ENCODE peak calls at places on chromosome 16, in eight cellular contexts. U is colonic mucosa; V is coronary artery; J is SK-N-SH; L is GM13976; R is GM20000; Q is HL-60; Y is CD4-positive, alpha-beta T cell. S is an unnamed sample.
A peak's percentile ranks its signal among the peaks of the same experiment; 100 is the strongest.

GRCh38 chr16:66988197-66988788 is at the start of gene CES4A:
- DNase-seq in R (no peak), U (no peak), L (no peak), V (no peak), J (no peak), Y (no peak), Q (no peak), S (no peak)

GRCh38 chr16:27646811-27647210 is 96.9 kb downstream of the KATNIP start:
- DNase-seq in Q (peak; percentile 54), L (no peak), U (no peak), Y (no peak), R (no peak), J (no peak), V (no peak), S (no peak)

GRCh38 chr16:59046335-59046734 is 312.2 kb upstream of the GOT2 start:
- DNase-seq in U (no peak), L (no peak), Y (no peak), J (no peak), V (no peak), R (no peak), Q (no peak), S (no peak)

GRCh38 chr16:85238233-85238647 is 126.0 kb upstream of the CIBAR2 start:
- DNase-seq in L (no peak), Q (no peak), R (no peak), V (peak; percentile 86), Y (no peak), J (peak; percentile 72), U (peak; percentile 61), S (no peak)

GRCh38 chr16:14284930-14285541 is 213.9 kb downstream of the MRTFB start:
- DNase-seq in U (no peak), R (peak; percentile 52), V (no peak), J (no peak), Y (no peak), L (no peak), Q (peak; percentile 45), S (no peak)

GRCh38 chr16:2950773-2951172 is 13.3 kb upstream of the KREMEN2 start:
- DNase-seq in L (no peak), V (no peak), J (no peak), R (no peak), U (no peak), Q (no peak), Y (no peak), S (no peak)

GRCh38 chr16:7086842-7087616 is 245.6 kb upstream of the RBFOX1 start:
- DNase-seq in L (no peak), V (no peak), Q (no peak), U (peak; percentile 18), J (peak; percentile 55), Y (no peak), R (no peak), S (peak; percentile 64)

GRCh38 chr16:19382084-19382801 is 35.4 kb upstream of the TMC5 start:
- DNase-seq in Q (no peak), R (no peak), L (no peak), Y (no peak), U (no peak), J (peak; percentile 10), V (no peak), S (no peak)

GRCh38 chr16:50152386-50152806 is 710 bp upstream of the TENT4B start:
- DNase-seq in U (peak; percentile 53), Y (peak; percentile 68), L (peak; percentile 83), Q (no peak), J (no peak), V (no peak), R (peak; percentile 82), S (no peak)

GRCh38 chr16:84922351-84923135 is 88.8 kb downstream of the ZDHHC7 start:
- DNase-seq in L (no peak), U (peak; percentile 49), R (no peak), Y (no peak), J (peak; percentile 88), Q (no peak), V (no peak), S (peak; percentile 36)

GRCh38 chr16:89102035-89102776 is 8.6 kb downstream of the ACSF3 start:
- DNase-seq in J (no peak), V (no peak), R (no peak), U (peak; percentile 79), Y (no peak), L (no peak), Q (no peak), S (no peak)

GRCh38 chr16:7182510-7183109 is 150.0 kb upstream of the RBFOX1 start:
- DNase-seq in U (no peak), Q (no peak), V (no peak), Y (no peak), L (no peak), J (no peak), R (no peak), S (peak; percentile 37)

GRCh38 chr16:3234543-3235541 is at the start of gene ZNF200:
- DNase-seq in Q (peak; percentile 87), L (peak; percentile 99), R (peak; percentile 97), V (peak; percentile 97), U (peak; percentile 96), J (peak; percentile 95), Y (peak; percentile 93), S (peak; percentile 88)

GRCh38 chr16:78813917-78814316 is 714.5 kb downstream of the WWOX start:
- DNase-seq in Q (no peak), L (no peak), Y (no peak), V (no peak), U (no peak), J (no peak), R (no peak), S (no peak)

GRCh38 chr16:2708955-2709587 is 11.0 kb downstream of the PRSS27 start:
- DNase-seq in R (no peak), U (no peak), Y (no peak), Q (no peak), V (no peak), L (no peak), J (no peak), S (no peak)

GRCh38 chr16:78505544-78506371 is 406.3 kb downstream of the WWOX start:
- DNase-seq in U (peak; percentile 61), R (no peak), Y (no peak), L (no peak), V (peak; percentile 85), Q (no peak), J (no peak), S (no peak)

GRCh38 chr16:82111944-82112343 is 58.1 kb downstream of the MPHOSPH6 start:
- DNase-seq in J (no peak), V (no peak), L (no peak), R (no peak), U (no peak), Q (no peak), Y (no peak), S (no peak)

GRCh38 chr16:88591577-88592021 is 21.4 kb downstream of the ZC3H18 start:
- DNase-seq in V (no peak), J (no peak), Q (no peak), Y (no peak), L (peak; percentile 83), U (no peak), R (peak; percentile 80), S (no peak)

GRCh38 chr16:57185446-57185944 is 344 bp downstream of the PSME3IP1 start:
- DNase-seq in U (peak; percentile 52), Q (peak; percentile 50), V (peak; percentile 82), L (peak; percentile 61), R (peak; percentile 38), Y (no peak), J (peak; percentile 61), S (peak; percentile 4)

GRCh38 chr16:51971184-51971583 is 575.8 kb downstream of the TOX3 start:
- DNase-seq in V (no peak), U (no peak), J (peak; percentile 68), Y (no peak), L (no peak), Q (no peak), R (no peak), S (peak; percentile 15)
- TF ChIP-seq CTCF in V (no peak), U (no peak), J (peak; percentile 13), Y (no peak), L (no peak), Q (no peak), R (no peak), S (peak; percentile 62)

GRCh38 chr16:21157632-21158031 is 842 bp upstream of the LDAF1 start:
- DNase-seq in V (no peak), Q (no peak), U (peak; percentile 26), Y (no peak), R (no peak), L (no peak), J (no peak), S (no peak)

GRCh38 chr16:21158208-21159110 is at the start of gene LDAF1:
- DNase-seq in Y (peak; percentile 82), U (peak; percentile 93), R (peak; percentile 92), L (peak; percentile 93), V (peak; percentile 89), J (peak; percentile 90), Q (no peak), S (peak; percentile 74)

GRCh38 chr16:21159281-21159951 is 942 bp downstream of the LDAF1 start:
- DNase-seq in L (peak; percentile 51), R (peak; percentile 52), J (peak; percentile 28), Y (peak; percentile 35), Q (no peak), U (peak; percentile 79), V (peak; percentile 79), S (peak; percentile 18)

GRCh38 chr16:21160276-21160675 is 1.8 kb downstream of the LDAF1 start:
- DNase-seq in R (no peak), J (no peak), V (no peak), L (no peak), U (no peak), Q (no peak), Y (no peak), S (no peak)

DNA sequence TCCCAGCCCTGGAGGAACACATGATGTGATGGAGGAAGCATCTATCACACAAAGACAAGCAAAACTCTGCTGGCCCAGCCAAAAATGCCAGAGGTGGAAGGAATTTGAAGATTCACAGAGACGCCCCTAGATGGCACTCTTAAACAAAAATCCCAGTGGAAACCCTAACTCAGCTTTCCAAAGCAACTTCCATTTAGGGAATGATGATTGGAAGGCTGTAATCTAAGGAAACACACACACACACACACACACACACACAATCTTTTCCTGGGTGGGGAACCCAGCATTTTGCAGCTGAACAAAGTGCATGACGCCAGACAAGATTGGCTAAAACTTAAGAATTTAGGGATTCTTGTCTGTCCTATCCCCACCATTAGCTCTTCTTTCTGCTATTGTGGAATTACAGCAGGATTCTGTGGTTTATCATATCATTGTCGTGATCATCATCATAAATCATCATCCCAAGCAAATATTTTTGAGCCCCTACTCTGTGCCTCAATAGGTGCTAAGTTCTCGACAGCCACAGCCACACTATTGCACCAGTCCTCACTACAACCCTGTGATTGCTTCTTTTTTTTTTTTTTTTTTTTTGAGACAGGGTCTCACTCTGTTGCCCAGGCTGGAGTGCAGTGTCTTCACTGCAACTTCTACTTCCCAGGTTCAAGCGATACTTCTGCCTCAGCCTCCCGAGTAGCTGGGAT is 1.6 kb upstream of the LDAF1 start:
- DNase-seq in J (peak; percentile 85), V (no peak), R (peak; percentile 76), U (peak; percentile 68), Y (no peak), Q (no peak), L (peak; percentile 62), S (peak; percentile 43)
- TF ChIP-seq CTCF in J (peak; percentile 80), V (peak; percentile 21), R (peak; percentile 11), U (peak; percentile 47), Y (peak; percentile 56), Q (peak; percentile 19), L (peak; percentile 36), S (peak; percentile 72)

GRCh38 chr16:4654387-4654901 is 29.8 kb downstream of the MGRN1 start:
- DNase-seq in J (no peak), Y (no peak), U (no peak), R (no peak), Q (no peak), L (no peak), V (no peak), S (no peak)
- TF ChIP-seq CTCF in J (no peak), Y (no peak), U (no peak), R (no peak), Q (no peak), L (no peak), V (no peak), S (no peak)

GRCh38 chr16:55323637-55324490 is at the start of gene IRX6:
- DNase-seq in U (no peak), Y (no peak), V (no peak), L (peak; percentile 37), Q (no peak), J (peak; percentile 89), R (peak; percentile 50), S (peak; percentile 59)
- TF ChIP-seq CTCF in U (no peak), Y (no peak), V (peak; percentile 11), L (peak; percentile 2), Q (no peak), J (peak; percentile 52), R (no peak), S (peak; percentile 70)